ENCODE peak calls at places on chromosomes 6 and 20, in nine cellular contexts. J, H, F, N, Q, Z, E, B and S are unnamed samples.

GRCh38 chr6:62746968-62747367 is 460.9 kb upstream of the KHDRBS2 start:
- DNase-seq in Z (no peak), H (no peak), E (no peak), Q (no peak), B (no peak), J (no peak), N (no peak), F (no peak), S (no peak)

GRCh38 chr6:44275749-44276648 is 5.7 kb downstream of the TMEM151B start:
- DNase-seq in B (no peak), J (no peak), N (no peak), E (no peak), H (no peak), Z (no peak), Q (no peak), F (no peak), S (no peak)

GRCh38 chr6:131652472-131652871 is 15.4 kb downstream of the ENPP3 start:
- DNase-seq in Z (no peak), N (no peak), H (no peak), Q (no peak), E (no peak), F (no peak), B (no peak), J (peak), S (no peak)

GRCh38 chr6:106254636-106255035 is 70.9 kb downstream of the ATG5 start:
- DNase-seq in F (no peak), B (no peak), N (no peak), E (no peak), J (no peak), Z (no peak), Q (no peak), H (no peak), S (no peak)

GRCh38 chr20:16007164-16007563 is 566.1 kb downstream of the KIF16B start:
- DNase-seq in J (no peak), F (no peak), N (no peak), H (no peak), Z (no peak), Q (no peak), B (no peak), E (no peak), S (no peak)

GRCh38 chr6:15368186-15368585 is 122.3 kb downstream of the JARID2 start:
- DNase-seq in N (no peak), B (no peak), Q (no peak), F (no peak), Z (no peak), J (no peak), E (no peak), H (no peak), S (no peak)

GRCh38 chr20:46767127-46767761 is 57.8 kb downstream of the SLC2A10 start:
- DNase-seq in N (no peak), F (no peak), E (no peak), Z (no peak), J (peak), B (no peak), Q (peak), H (no peak), S (no peak)

GRCh38 chr6:102402635-102403329 is 1009.3 kb downstream of the GRIK2 start:
- DNase-seq in E (no peak), F (no peak), Z (no peak), H (no peak), Q (no peak), B (no peak), J (no peak), N (no peak), S (no peak)

GRCh38 chr20:6976096-6976495 is 208.6 kb downstream of the BMP2 start:
- DNase-seq in Q (no peak), H (no peak), F (no peak), J (no peak), E (no peak), B (no peak), N (no peak), Z (no peak), S (no peak)

GRCh38 chr20:31822421-31823330 is 3.5 kb downstream of the MYLK2 start:
- DNase-seq in H (peak), F (peak), E (peak), B (peak), N (peak), Z (peak), J (peak), Q (peak), S (no peak)

GRCh38 chr6:35757461-35758123 is 18.8 kb upstream of the CLPSL2 start:
- DNase-seq in F (no peak), J (peak), E (no peak), B (no peak), Z (no peak), N (no peak), H (no peak), Q (peak), S (no peak)

GRCh38 chr6:106156863-106157262 is 70.7 kb downstream of the PRDM1 start:
- DNase-seq in F (no peak), J (no peak), E (no peak), N (no peak), B (no peak), Q (no peak), Z (no peak), H (no peak), S (no peak)